ENCODE peak calls at places on chromosomes 4 and X, in nine cellular contexts. I is type B pancreatic cell, B is GM10248, R is cardiac fibroblast, Y is cardiac muscle cell, D is sigmoid colon, T is IMR-90, F is B cell, X is neural crest cell. J is an unnamed sample.

GRCh38 chrX:135421932-135422809 is at the start of gene SMIM10L2A:
- DNase-seq in I (no peak), F (no peak), X (no peak), D (no peak), R (no peak), B (no peak), Y (no peak), T (no peak), J (no peak)

GRCh38 chrX:64187762-64188150 is 17.8 kb downstream of the AMER1 start:
- DNase-seq in X (no peak), I (no peak), B (no peak), F (no peak), Y (no peak), D (no peak), T (no peak), R (no peak), J (no peak)

GRCh38 chr4:71123951-71124350 is 130.5 kb downstream of the DCK start:
- DNase-seq in Y (no peak), T (no peak), R (no peak), I (no peak), F (no peak), B (no peak), X (no peak), D (no peak), J (no peak)

GRCh38 chrX:40780123-40780522 is 44.8 kb upstream of the MED14 start:
- DNase-seq in Y (no peak), R (no peak), T (no peak), F (no peak), B (no peak), X (no peak), I (no peak), D (no peak), J (no peak)

GRCh38 chrX:84909151-84909550 is 94.5 kb upstream of the APOOL start:
- DNase-seq in B (no peak), F (no peak), D (no peak), T (no peak), I (no peak), R (no peak), Y (no peak), X (no peak), J (no peak)

GRCh38 chr4:46975144-46975543 is 18.2 kb downstream of the GABRA4 start:
- DNase-seq in F (no peak), B (no peak), Y (no peak), D (no peak), I (no peak), X (no peak), R (no peak), T (no peak), J (no peak)

GRCh38 chrX:70168238-70169188 is 8.8 kb upstream of the DGAT2L6 start:
- DNase-seq in F (no peak), X (no peak), I (no peak), R (peak), B (no peak), D (no peak), Y (peak), T (peak), J (peak)

GRCh38 chrX:134601240-134601639 is 57.0 kb downstream of the PLAC1 start:
- DNase-seq in Y (peak), B (no peak), F (no peak), D (no peak), T (peak), R (peak), X (no peak), I (no peak), J (no peak)

GRCh38 chrX:120755066-120755846 is 120.4 kb downstream of the CT47B1 start:
- DNase-seq in Y (no peak), R (no peak), B (peak), X (no peak), D (no peak), I (no peak), T (no peak), F (peak), J (no peak)

GRCh38 chr4:56182356-56182755 is 204.9 kb downstream of the AASDH start:
- DNase-seq in B (no peak), Y (peak), F (no peak), T (no peak), I (no peak), R (peak), D (no peak), X (no peak), J (no peak)

GRCh38 chr4:75630174-75630931 is at the start of gene CDKL2:
- DNase-seq in D (peak), R (peak), Y (peak), F (peak), T (no peak), X (peak), B (peak), I (peak), J (peak)

GRCh38 chr4:101630319-101630986 is 160.1 kb upstream of the BANK1 start:
- DNase-seq in D (no peak), X (no peak), T (no peak), Y (no peak), I (no peak), R (no peak), B (no peak), F (no peak), J (no peak)

GRCh38 chr4:37160653-37161052 is 83.9 kb upstream of the NWD2 start:
- DNase-seq in T (no peak), B (no peak), X (no peak), I (no peak), F (no peak), D (no peak), Y (no peak), R (no peak), J (no peak)

GRCh38 chr4:152715076-152715475 is 35.3 kb upstream of the TMEM154 start:
- DNase-seq in R (no peak), T (no peak), X (no peak), B (no peak), Y (no peak), I (no peak), F (no peak), D (no peak), J (no peak)

GRCh38 chr4:6277139-6277802 is 7.6 kb downstream of the WFS1 start:
- DNase-seq in X (no peak), T (no peak), D (peak), R (no peak), F (no peak), I (no peak), B (no peak), Y (no peak), J (no peak)

GRCh38 chr4:160717848-160718247 is 1446.0 kb downstream of the FSTL5 start:
- DNase-seq in X (no peak), I (no peak), F (no peak), Y (no peak), T (no peak), B (no peak), D (no peak), R (no peak), J (no peak)

GRCh38 chr4:156230151-156230550 is 276.5 kb upstream of the CTSO start:
- DNase-seq in I (no peak), B (no peak), Y (no peak), T (no peak), F (no peak), R (peak), X (no peak), D (no peak), J (no peak)

GRCh38 chr4:17111959-17112659 is 213.7 kb upstream of the LDB2 start:
- DNase-seq in Y (peak), T (no peak), R (peak), I (no peak), B (peak), X (peak), D (no peak), F (no peak), J (peak)

GRCh38 chr4:168610911-168611530 is 114.2 kb downstream of the PALLD start:
- DNase-seq in B (no peak), F (no peak), T (peak), I (no peak), R (no peak), D (no peak), Y (no peak), X (no peak), J (no peak)

GRCh38 chrX:40459576-40460158 is 121.1 kb upstream of the ATP6AP2 start:
- DNase-seq in T (no peak), X (peak), D (no peak), R (no peak), Y (no peak), I (no peak), B (no peak), F (no peak), J (no peak)

GRCh38 chrX:39896951-39897740 is 200.6 kb downstream of the BCOR start:
- DNase-seq in F (no peak), Y (peak), B (no peak), D (no peak), T (peak), X (no peak), I (no peak), R (peak), J (peak)

GRCh38 chr4:7863911-7864681 is 75.6 kb downstream of the AFAP1 start:
- DNase-seq in R (no peak), I (no peak), X (no peak), Y (no peak), F (no peak), T (peak), D (peak), B (peak), J (no peak)

GRCh38 chrX:11341274-11342256 is 48.4 kb downstream of the AMELX start:
- DNase-seq in T (peak), B (peak), F (peak), X (no peak), R (peak), Y (peak), I (no peak), D (peak), J (no peak)

GRCh38 chr4:40438384-40439026 is 103.4 kb downstream of the CHRNA9 start:
- DNase-seq in I (no peak), T (no peak), X (no peak), F (no peak), D (no peak), R (no peak), Y (no peak), B (no peak), J (no peak)

GRCh38 chrX:100674705-100675104 is 30.7 kb downstream of the SRPX2 start:
- DNase-seq in X (no peak), T (no peak), F (no peak), D (no peak), I (no peak), Y (no peak), B (no peak), R (no peak), J (no peak)

GRCh38 chrX:2614911-2615310 is 76.2 kb upstream of the CD99 start:
- DNase-seq in I (no peak), D (no peak), X (no peak), B (no peak), Y (peak), R (peak), F (no peak), T (peak), J (no peak)

GRCh38 chrX:12567857-12568256 is 223.4 kb upstream of the PRPS2 start:
- DNase-seq in T (peak), B (peak), X (no peak), Y (peak), I (no peak), D (no peak), F (no peak), R (peak), J (no peak)

GRCh38 chr4:103171006-103171405 is 27.1 kb downstream of the CENPE start:
- DNase-seq in Y (peak), I (no peak), B (no peak), F (no peak), X (no peak), T (no peak), D (no peak), R (peak), J (no peak)

GRCh38 chr4:181523973-181524372 is 719.2 kb upstream of the TENM3 start:
- DNase-seq in F (no peak), T (no peak), B (no peak), R (no peak), Y (no peak), I (no peak), D (no peak), X (no peak), J (no peak)
- TF ChIP-seq CTCF in F (no peak), T (no peak), B (no peak), R (no peak), Y (no peak), I (no peak), D (no peak), X (no peak), J (no peak)

GRCh38 chrX:131791608-131792355 is 231.3 kb upstream of the STK26 start:
- DNase-seq in R (no peak), F (no peak), X (no peak), D (no peak), I (no peak), B (no peak), Y (no peak), T (peak), J (no peak)

GRCh38 chrX:131795442-131796229 is 227.5 kb upstream of the STK26 start:
- DNase-seq in X (no peak), I (no peak), D (no peak), Y (no peak), R (no peak), F (no peak), B (no peak), T (no peak), J (no peak)

GRCh38 chrX:131789664-131790063 is 233.4 kb upstream of the STK26 start:
- DNase-seq in D (no peak), B (peak), T (no peak), Y (no peak), R (no peak), I (no peak), X (no peak), F (no peak), J (no peak)

GRCh38 chrX:131792356-131792749 is 230.7 kb upstream of the STK26 start:
- DNase-seq in T (peak), R (no peak), B (peak), Y (no peak), D (peak), X (no peak), F (no peak), I (no peak), J (no peak)

GRCh38 chrX:131792789-131793462 is 230.2 kb upstream of the STK26 start:
- DNase-seq in X (no peak), F (no peak), T (peak), D (peak), B (no peak), Y (no peak), R (no peak), I (no peak), J (peak)
- TF ChIP-seq CTCF in X (no peak), F (no peak), T (peak), D (peak), B (no peak), Y (no peak), R (no peak), I (no peak), J (no peak)

DNA sequence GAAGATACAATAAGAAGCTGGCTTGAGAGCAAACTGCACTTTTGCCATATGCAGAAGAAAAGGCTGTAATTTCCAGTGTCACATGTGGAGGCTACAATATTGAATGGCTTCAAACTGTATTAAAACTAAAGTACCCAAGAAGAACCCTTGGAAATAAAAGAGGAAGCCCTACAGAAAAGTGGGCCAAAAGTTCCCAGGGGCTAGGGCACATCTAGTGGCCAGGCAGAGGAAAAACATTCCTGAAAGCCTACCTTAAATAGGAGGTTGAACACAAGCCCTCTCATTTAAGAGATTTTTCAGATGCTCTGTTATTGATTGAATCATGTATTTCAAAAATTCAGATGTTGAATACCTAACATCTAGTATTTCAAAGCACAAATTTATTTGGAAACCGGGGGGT is 40.6 kb upstream of the PRDX4 start:
- DNase-seq in X (no peak), B (no peak), F (no peak), R (no peak), Y (no peak), D (no peak), I (no peak), T (no peak), J (no peak)
- TF ChIP-seq CTCF in X (no peak), B (no peak), F (no peak), R (peak), Y (no peak), D (no peak), I (peak), T (no peak), J (no peak)

DNA sequence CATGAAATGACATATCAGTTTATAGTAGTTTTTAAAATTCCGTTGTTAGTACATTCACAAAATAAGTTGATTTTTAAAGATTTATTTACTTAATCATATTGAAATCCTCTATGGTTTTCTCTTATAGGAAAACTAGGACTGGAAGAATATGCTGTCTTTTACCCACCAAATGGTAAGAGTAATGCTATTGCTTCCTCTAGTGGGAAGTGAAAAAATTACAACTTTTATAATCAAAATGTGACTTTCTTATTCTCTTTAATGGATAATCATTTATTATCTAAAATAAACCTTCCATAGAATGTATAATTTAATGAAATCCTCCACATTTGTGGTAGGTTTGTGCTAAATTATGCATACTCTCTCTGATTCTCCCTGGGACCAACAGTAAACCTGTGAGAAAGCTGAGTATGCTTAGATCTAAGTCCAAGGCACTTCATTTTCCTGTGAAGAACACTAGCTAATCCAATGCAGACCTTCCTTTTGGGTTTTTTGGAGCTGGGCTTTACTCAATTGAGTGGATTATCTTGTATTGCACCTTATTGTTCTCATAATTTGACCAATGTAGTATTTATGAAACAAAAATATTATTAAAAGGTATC is 136.2 kb downstream of the TBC1D19 start:
- DNase-seq in I (no peak), X (no peak), D (no peak), Y (peak), B (no peak), T (peak), R (peak), F (no peak), J (no peak)
- TF ChIP-seq CTCF in I (peak), X (peak), D (peak), Y (peak), B (peak), T (peak), R (peak), F (peak), J (peak)

DNA sequence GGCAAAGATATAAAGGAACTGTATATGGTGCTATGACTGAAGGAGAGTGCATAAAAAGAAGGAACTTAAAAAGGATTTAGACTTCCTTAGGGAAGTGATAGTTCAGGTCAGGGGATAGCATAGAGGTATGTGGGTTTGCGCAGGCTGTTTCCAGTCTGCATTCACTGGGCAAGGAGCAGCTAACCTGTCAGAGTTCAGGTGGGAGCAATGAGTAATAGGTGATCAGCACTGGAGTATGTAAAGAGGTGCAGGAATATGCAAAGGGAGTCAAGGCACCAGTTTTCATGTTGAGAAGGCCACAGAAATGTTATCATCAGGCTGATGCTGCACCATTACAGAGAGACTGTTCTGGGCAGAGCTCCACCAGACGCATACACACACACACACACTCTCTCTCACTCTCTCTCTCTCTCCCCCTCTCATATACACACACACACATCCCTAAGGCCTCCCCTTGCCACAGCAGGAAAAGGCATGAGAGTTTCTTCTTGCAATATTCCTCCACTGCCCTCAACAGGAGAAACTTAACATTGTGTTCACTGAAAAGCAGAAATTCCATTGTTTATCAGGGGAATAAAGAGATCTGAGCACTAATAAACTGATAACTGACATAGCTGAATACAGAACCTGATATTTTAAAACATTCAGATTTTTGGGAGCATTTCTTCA is 256.4 kb upstream of the GRID2 start:
- DNase-seq in R (peak), F (no peak), B (no peak), D (no peak), Y (peak), I (no peak), X (no peak), T (peak), J (no peak)
- TF ChIP-seq CTCF in R (no peak), F (no peak), B (no peak), D (no peak), Y (peak), I (peak), X (no peak), T (peak), J (no peak)

GRCh38 chrX:110317820-110318663 is at the start of gene AMMECR1:
- DNase-seq in B (peak), T (peak), F (peak), R (peak), Y (peak), X (peak), D (peak), I (peak), J (peak)

GRCh38 chrX:110316351-110317078 is 1.4 kb downstream of the AMMECR1 start:
- DNase-seq in F (no peak), T (no peak), D (no peak), I (no peak), X (peak), B (no peak), R (peak), Y (peak), J (no peak)

GRCh38 chrX:110315541-110315940 is 2.3 kb downstream of the AMMECR1 start:
- DNase-seq in T (no peak), X (no peak), I (no peak), B (peak), R (peak), D (no peak), Y (peak), F (no peak), J (no peak)

GRCh38 chrX:110318664-110318968 is 731 bp upstream of the AMMECR1 start:
- DNase-seq in T (no peak), D (no peak), I (no peak), F (no peak), R (no peak), Y (no peak), X (no peak), B (no peak), J (no peak)

GRCh38 chrX:110317079-110317819 is 636 bp downstream of the AMMECR1 start:
- DNase-seq in B (peak), F (no peak), D (peak), T (no peak), I (peak), R (no peak), Y (no peak), X (peak), J (peak)
- TF ChIP-seq CTCF in B (no peak), F (no peak), D (no peak), T (no peak), I (peak), R (no peak), Y (no peak), X (peak), J (no peak)

GRCh38 chrX:76420237-76420636 is 7.3 kb upstream of the MAGEE1 start:
- DNase-seq in Y (no peak), B (no peak), F (no peak), X (no peak), R (no peak), T (no peak), I (no peak), D (no peak), J (no peak)
- TF ChIP-seq CTCF in Y (no peak), B (no peak), F (peak), X (peak), R (no peak), T (no peak), I (peak), D (no peak), J (no peak)

GRCh38 chr4:174284181-174284886 is 623 bp downstream of the CEP44 start:
- DNase-seq in B (no peak), F (no peak), D (no peak), X (no peak), R (peak), I (no peak), Y (peak), T (peak), J (no peak)

GRCh38 chr4:174281182-174281737 is 2.2 kb downstream of the FBXO8 start:
- DNase-seq in I (no peak), T (no peak), D (no peak), X (no peak), R (no peak), F (no peak), B (no peak), Y (no peak), J (no peak)

GRCh38 chr4:174282836-174283506 is 496 bp downstream of the FBXO8 start:
- DNase-seq in X (peak), B (peak), D (peak), Y (peak), F (peak), T (peak), I (no peak), R (peak), J (peak)

GRCh38 chr4:174286870-174287269 is 3.2 kb downstream of the CEP44 start:
- DNase-seq in D (no peak), B (no peak), F (no peak), Y (no peak), I (no peak), T (no peak), X (no peak), R (no peak), J (no peak)

GRCh38 chr4:174283507-174284180 is at the start of the genes CEP44 and FBXO8:
- DNase-seq in F (peak), X (peak), Y (peak), I (peak), T (peak), B (peak), R (peak), D (peak), J (peak)
- TF ChIP-seq CTCF in F (no peak), X (no peak), Y (no peak), I (no peak), T (no peak), B (no peak), R (no peak), D (no peak), J (no peak)

J was measured in endothelial cell.